ENCODE peak calls at places on chromosomes 2 and 18, in six cellular contexts. X is amygdala, R is occipital lobe, L is psoas muscle, Y is NCI-H1694 treated with DMSO at 0.1 percent for 48 hours, E is NCI-H2107. A is an unnamed sample.

GRCh38 chr2:159903404-159904126 is 105.6 kb upstream of the CD302 start:
- DNase-seq in X (no peak), R (no peak), L (no peak), Y (no peak), E (no peak), A (no peak)

GRCh38 chr2:159925975-159926374 is 128.0 kb upstream of the CD302 start:
- DNase-seq in X (no peak), R (no peak), L (no peak), Y (peak), E (no peak), A (no peak)

GRCh38 chr18:11721720-11722119 is 32.7 kb downstream of the GNAL start:
- DNase-seq in X (no peak), R (no peak), L (no peak), Y (no peak), E (no peak), A (no peak)

GRCh38 chr2:121256720-121257475 is 28.1 kb downstream of the TFCP2L1 start:
- DNase-seq in X (no peak), R (no peak), L (no peak), Y (no peak), E (no peak), A (no peak)

GRCh38 chr18:13136056-13136688 is 82.4 kb upstream of the LDLRAD4 start:
- DNase-seq in X (no peak), R (no peak), L (no peak), Y (no peak), E (no peak), A (no peak)

GRCh38 chr2:221025397-221025796 is 546.7 kb downstream of the EPHA4 start:
- DNase-seq in X (no peak), R (no peak), L (no peak), Y (no peak), E (no peak), A (no peak)

GRCh38 chr18:55464581-55464980 is 123.4 kb downstream of the TCF4 start:
- DNase-seq in X (no peak), R (no peak), L (no peak), Y (no peak), E (no peak), A (no peak)

GRCh38 chr2:56448999-56449431 is 265.2 kb downstream of the CCDC85A start:
- DNase-seq in X (no peak), R (no peak), L (no peak), Y (no peak), E (no peak), A (no peak)

GRCh38 chr2:31319391-31320175 is 85.6 kb downstream of the EHD3 start:
- DNase-seq in X (no peak), R (no peak), L (no peak), Y (no peak), E (no peak), A (peak)

GRCh38 chr2:212227755-212228154 is 310.8 kb downstream of the ERBB4 start:
- DNase-seq in X (no peak), R (no peak), L (no peak), Y (peak), E (peak), A (peak)

GRCh38 chr2:224183086-224183485 is 144.0 kb upstream of the SERPINE2 start:
- DNase-seq in X (no peak), R (no peak), L (no peak), Y (no peak), E (no peak), A (no peak)

GRCh38 chr2:172545408-172546075 is 10.3 kb upstream of the PDK1 start:
- DNase-seq in X (no peak), R (no peak), L (no peak), Y (no peak), E (no peak), A (no peak)

GRCh38 chr2:142175917-142176316 is 45.1 kb upstream of the LRP1B start:
- DNase-seq in X (no peak), R (no peak), L (no peak), Y (no peak), E (no peak), A (no peak)

GRCh38 chr2:127611076-127611925 is 34.7 kb upstream of the GPR17 start:
- DNase-seq in X (no peak), R (no peak), L (no peak), Y (no peak), E (no peak), A (no peak)

GRCh38 chr2:112662702-112663101 is 17.0 kb downstream of the SLC20A1 start:
- DNase-seq in X (no peak), R (no peak), L (no peak), Y (no peak), E (no peak), A (no peak)

GRCh38 chr2:144459937-144460336 is 60.0 kb downstream of the ZEB2 start:
- DNase-seq in X (no peak), R (no peak), L (no peak), Y (no peak), E (no peak), A (peak)

A was measured in dermis microvascular lymphatic vessel endothelial cell.